ENCODE peak calls at places on chromosomes 5 and 9, in seven cellular contexts. One of them, this sample, is unnamed.

GRCh38 chr9:14057347-14058077 is 256.4 kb downstream of the NFIB start:
- DNase-seq in left lung: no peak
- DNase-seq in DND-41: no peak
- DNase-seq in fibroblast of lung: no peak
- DNase-seq in IMR-90: no peak
- DNase-seq in heart right ventricle: no peak
- DNase-seq in upper lobe of right lung: no peak
- DNase-seq in this sample: peak; percentile 27

GRCh38 chr5:137994556-137994955 is 38.3 kb downstream of the FAM13B start:
- DNase-seq in left lung: no peak
- DNase-seq in DND-41: no peak
- DNase-seq in fibroblast of lung: no peak
- DNase-seq in IMR-90: no peak
- DNase-seq in heart right ventricle: no peak
- DNase-seq in upper lobe of right lung: no peak
- DNase-seq in this sample: no peak

GRCh38 chr9:8221462-8221861 is 421.9 kb upstream of the DMAC1 start:
- DNase-seq in left lung: no peak
- DNase-seq in DND-41: no peak
- DNase-seq in fibroblast of lung: no peak
- DNase-seq in IMR-90: no peak
- DNase-seq in heart right ventricle: no peak
- DNase-seq in upper lobe of right lung: no peak
- DNase-seq in this sample: no peak

GRCh38 chr5:175734501-175734900 is 76.6 kb downstream of the HRH2 start:
- DNase-seq in left lung: no peak
- DNase-seq in DND-41: no peak
- DNase-seq in fibroblast of lung: no peak
- DNase-seq in IMR-90: no peak
- DNase-seq in heart right ventricle: no peak
- DNase-seq in upper lobe of right lung: no peak
- DNase-seq in this sample: no peak

GRCh38 chr5:97142521-97143254 is at the start of gene LIX1:
- DNase-seq in left lung: no peak
- DNase-seq in DND-41: peak; percentile 61
- DNase-seq in fibroblast of lung: peak; percentile 38
- DNase-seq in IMR-90: peak; percentile 36
- DNase-seq in heart right ventricle: peak; percentile 23
- DNase-seq in upper lobe of right lung: no peak
- DNase-seq in this sample: no peak

GRCh38 chr9:79955300-79955699 is 383.5 kb downstream of the TLE4 start:
- DNase-seq in left lung: no peak
- DNase-seq in DND-41: peak; percentile 14
- DNase-seq in fibroblast of lung: no peak
- DNase-seq in IMR-90: no peak
- DNase-seq in heart right ventricle: no peak
- DNase-seq in upper lobe of right lung: no peak
- DNase-seq in this sample: no peak

GRCh38 chr5:130520211-130520610 is 615.9 kb downstream of the CHSY3 start:
- DNase-seq in left lung: no peak
- DNase-seq in DND-41: no peak
- DNase-seq in fibroblast of lung: peak; percentile 69
- DNase-seq in IMR-90: no peak
- DNase-seq in heart right ventricle: no peak
- DNase-seq in upper lobe of right lung: no peak
- DNase-seq in this sample: no peak

GRCh38 chr9:69546265-69546664 is 125.9 kb downstream of the APBA1 start:
- DNase-seq in left lung: no peak
- DNase-seq in DND-41: no peak
- DNase-seq in fibroblast of lung: peak; percentile 23
- DNase-seq in IMR-90: peak; percentile 25
- DNase-seq in heart right ventricle: no peak
- DNase-seq in upper lobe of right lung: no peak
- DNase-seq in this sample: no peak

GRCh38 chr9:23322392-23322791 is 503.6 kb downstream of the ELAVL2 start:
- DNase-seq in left lung: no peak
- DNase-seq in DND-41: no peak
- DNase-seq in fibroblast of lung: no peak
- DNase-seq in IMR-90: peak; percentile 0
- DNase-seq in heart right ventricle: no peak
- DNase-seq in upper lobe of right lung: no peak
- DNase-seq in this sample: no peak

GRCh38 chr5:77143998-77144836 is 57.1 kb upstream of the ZBED3 start:
- DNase-seq in left lung: no peak
- DNase-seq in DND-41: peak; percentile 6
- DNase-seq in fibroblast of lung: peak; percentile 69
- DNase-seq in IMR-90: peak; percentile 79
- DNase-seq in heart right ventricle: peak; percentile 70
- DNase-seq in upper lobe of right lung: peak; percentile 79
- DNase-seq in this sample: peak; percentile 82

GRCh38 chr5:133794066-133794465 is 174.4 kb downstream of the C5orf15 start:
- DNase-seq in left lung: no peak
- DNase-seq in DND-41: no peak
- DNase-seq in fibroblast of lung: no peak
- DNase-seq in IMR-90: no peak
- DNase-seq in heart right ventricle: no peak
- DNase-seq in upper lobe of right lung: no peak
- DNase-seq in this sample: no peak

GRCh38 chr5:41240985-41241384 is 27.7 kb upstream of the C6 start:
- DNase-seq in left lung: peak; percentile 34
- DNase-seq in DND-41: no peak
- DNase-seq in fibroblast of lung: no peak
- DNase-seq in IMR-90: no peak
- DNase-seq in heart right ventricle: no peak
- DNase-seq in upper lobe of right lung: no peak
- DNase-seq in this sample: no peak

GRCh38 chr5:91486638-91487037 is 103.5 kb upstream of the ARRDC3 start:
- DNase-seq in left lung: no peak
- DNase-seq in DND-41: no peak
- DNase-seq in fibroblast of lung: peak; percentile 25
- DNase-seq in IMR-90: peak; percentile 23
- DNase-seq in heart right ventricle: no peak
- DNase-seq in upper lobe of right lung: no peak
- DNase-seq in this sample: no peak

GRCh38 chr5:124669956-124670671 is 76.3 kb downstream of the ZNF608 start:
- DNase-seq in left lung: no peak
- DNase-seq in DND-41: no peak
- DNase-seq in fibroblast of lung: peak; percentile 82
- DNase-seq in IMR-90: peak; percentile 79
- DNase-seq in heart right ventricle: no peak
- DNase-seq in upper lobe of right lung: no peak
- DNase-seq in this sample: no peak

GRCh38 chr5:73370620-73371583 is 77.7 kb downstream of the FOXD1 start:
- DNase-seq in left lung: no peak
- DNase-seq in DND-41: no peak
- DNase-seq in fibroblast of lung: peak; percentile 97
- DNase-seq in IMR-90: peak; percentile 98
- DNase-seq in heart right ventricle: no peak
- DNase-seq in upper lobe of right lung: no peak
- DNase-seq in this sample: no peak

GRCh38 chr5:55868846-55869245 is 17.7 kb downstream of the IL31RA start:
- DNase-seq in left lung: no peak
- DNase-seq in DND-41: no peak
- DNase-seq in fibroblast of lung: peak; percentile 99
- DNase-seq in IMR-90: peak; percentile 99
- DNase-seq in heart right ventricle: no peak
- DNase-seq in upper lobe of right lung: no peak
- DNase-seq in this sample: no peak

GRCh38 chr9:4748612-4749011 is 7.6 kb upstream of the AK3 start:
- DNase-seq in left lung: no peak
- DNase-seq in DND-41: no peak
- DNase-seq in fibroblast of lung: peak; percentile 26
- DNase-seq in IMR-90: peak; percentile 33
- DNase-seq in heart right ventricle: no peak
- DNase-seq in upper lobe of right lung: no peak
- DNase-seq in this sample: no peak

GRCh38 chr9:17251100-17251499 is 116.3 kb downstream of the CNTLN start:
- DNase-seq in left lung: no peak
- DNase-seq in DND-41: no peak
- DNase-seq in fibroblast of lung: peak; percentile 2
- DNase-seq in IMR-90: no peak
- DNase-seq in heart right ventricle: no peak
- DNase-seq in upper lobe of right lung: no peak
- DNase-seq in this sample: no peak

GRCh38 chr5:3709058-3709723 is 113.6 kb downstream of the IRX1 start:
- DNase-seq in left lung: no peak
- DNase-seq in DND-41: no peak
- DNase-seq in fibroblast of lung: no peak
- DNase-seq in IMR-90: no peak
- DNase-seq in heart right ventricle: no peak
- DNase-seq in upper lobe of right lung: no peak
- DNase-seq in this sample: no peak

GRCh38 chr9:138122201-138122600 is 244.6 kb downstream of the CACNA1B start:
- DNase-seq in left lung: peak; percentile 57
- DNase-seq in DND-41: no peak
- DNase-seq in fibroblast of lung: no peak
- DNase-seq in IMR-90: no peak
- DNase-seq in heart right ventricle: no peak
- DNase-seq in upper lobe of right lung: no peak
- DNase-seq in this sample: no peak

GRCh38 chr9:138120072-138120471 is 242.5 kb downstream of the CACNA1B start:
- DNase-seq in left lung: peak; percentile 65
- DNase-seq in DND-41: no peak
- DNase-seq in fibroblast of lung: no peak
- DNase-seq in IMR-90: no peak
- DNase-seq in heart right ventricle: no peak
- DNase-seq in upper lobe of right lung: no peak
- DNase-seq in this sample: no peak

GRCh38 chr9:138120511-138121437 is 243.2 kb downstream of the CACNA1B start:
- DNase-seq in left lung: peak; percentile 60
- DNase-seq in DND-41: no peak
- DNase-seq in fibroblast of lung: no peak
- DNase-seq in IMR-90: no peak
- DNase-seq in heart right ventricle: no peak
- DNase-seq in upper lobe of right lung: no peak
- DNase-seq in this sample: no peak

GRCh38 chr9:138122676-138123075 is 245.1 kb downstream of the CACNA1B start:
- DNase-seq in left lung: peak; percentile 29
- DNase-seq in DND-41: no peak
- DNase-seq in fibroblast of lung: no peak
- DNase-seq in IMR-90: no peak
- DNase-seq in heart right ventricle: no peak
- DNase-seq in upper lobe of right lung: no peak
- DNase-seq in this sample: no peak

GRCh38 chr9:138121438-138122050 is 244.0 kb downstream of the CACNA1B start:
- DNase-seq in left lung: peak; percentile 75
- DNase-seq in DND-41: no peak
- DNase-seq in fibroblast of lung: no peak
- DNase-seq in IMR-90: no peak
- DNase-seq in heart right ventricle: no peak
- DNase-seq in upper lobe of right lung: no peak
- DNase-seq in this sample: no peak
- H3K9me3 ChIP-seq in left lung: no peaks in the 10 kb centered on the region
- H3K9me3 ChIP-seq in DND-41: no peaks in the 10 kb centered on the region
- H3K9me3 ChIP-seq in fibroblast of lung: no peaks in the 10 kb centered on the region
- H3K9me3 ChIP-seq in IMR-90: peaks cover 54% of the 10 kb centered on the region
- H3K9me3 ChIP-seq in heart right ventricle: no peaks in the 10 kb centered on the region
- H3K9me3 ChIP-seq in upper lobe of right lung: no peaks in the 10 kb centered on the region
- H3K9me3 ChIP-seq in this sample: no peaks in the 10 kb centered on the region

GRCh38 chr5:147234825-147235635 is at the start of gene STK32A:
- DNase-seq in left lung: peak; percentile 91
- DNase-seq in DND-41: no peak
- DNase-seq in fibroblast of lung: peak; percentile 53
- DNase-seq in IMR-90: no peak
- DNase-seq in heart right ventricle: no peak
- DNase-seq in upper lobe of right lung: peak; percentile 92
- DNase-seq in this sample: peak; percentile 36

DNA sequence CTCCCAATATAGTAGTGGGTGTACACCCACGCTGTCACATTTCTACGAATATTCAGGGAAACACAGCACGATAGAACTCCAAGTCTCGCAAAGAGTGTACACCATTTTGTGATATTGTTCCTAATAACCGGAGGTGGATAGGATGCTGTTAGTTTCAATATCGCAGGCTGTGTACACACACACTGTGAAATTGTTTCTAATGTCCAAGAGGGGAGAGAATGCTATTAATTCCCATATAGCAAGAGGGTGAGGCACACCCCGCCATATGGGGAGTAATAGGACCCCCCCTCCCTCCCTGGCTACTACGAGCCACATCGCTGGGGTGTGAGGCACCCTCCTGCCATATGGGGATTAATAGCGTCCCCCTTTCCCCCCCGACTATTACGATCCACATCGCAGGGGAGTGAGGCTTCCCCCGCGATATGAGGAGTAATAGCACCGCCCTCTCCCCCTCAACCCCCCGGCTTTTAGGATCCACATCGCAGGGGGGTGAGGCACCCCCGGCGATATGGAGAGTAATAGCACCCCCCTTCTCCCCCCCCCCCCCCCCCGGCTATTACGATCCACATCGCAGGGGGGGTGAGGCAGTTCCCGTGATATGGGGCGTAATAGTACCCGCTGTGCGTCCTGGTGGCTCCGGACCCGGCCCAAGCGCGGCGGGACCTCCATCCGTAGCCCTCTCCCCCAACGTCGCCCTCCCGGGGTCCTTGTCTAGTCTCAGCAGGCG is 565 bp upstream of the STK32A start:
- DNase-seq in left lung: no peak
- DNase-seq in DND-41: no peak
- DNase-seq in fibroblast of lung: no peak
- DNase-seq in IMR-90: no peak
- DNase-seq in heart right ventricle: no peak
- DNase-seq in upper lobe of right lung: no peak
- DNase-seq in this sample: peak; percentile 18
- H3K4me3 ChIP-seq in left lung: peak overlapping the region; percentile 59
- H3K4me3 ChIP-seq in DND-41: no peak overlapping the region
- H3K4me3 ChIP-seq in fibroblast of lung: peak overlapping the region; percentile 39
- H3K4me3 ChIP-seq in IMR-90: peak overlapping the region; percentile 33
- H3K4me3 ChIP-seq in heart right ventricle: peak overlapping the region; percentile 62
- H3K4me3 ChIP-seq in upper lobe of right lung: peak overlapping the region; percentile 56
- H3K4me3 ChIP-seq in this sample: peak overlapping the region; percentile 60

DNA sequence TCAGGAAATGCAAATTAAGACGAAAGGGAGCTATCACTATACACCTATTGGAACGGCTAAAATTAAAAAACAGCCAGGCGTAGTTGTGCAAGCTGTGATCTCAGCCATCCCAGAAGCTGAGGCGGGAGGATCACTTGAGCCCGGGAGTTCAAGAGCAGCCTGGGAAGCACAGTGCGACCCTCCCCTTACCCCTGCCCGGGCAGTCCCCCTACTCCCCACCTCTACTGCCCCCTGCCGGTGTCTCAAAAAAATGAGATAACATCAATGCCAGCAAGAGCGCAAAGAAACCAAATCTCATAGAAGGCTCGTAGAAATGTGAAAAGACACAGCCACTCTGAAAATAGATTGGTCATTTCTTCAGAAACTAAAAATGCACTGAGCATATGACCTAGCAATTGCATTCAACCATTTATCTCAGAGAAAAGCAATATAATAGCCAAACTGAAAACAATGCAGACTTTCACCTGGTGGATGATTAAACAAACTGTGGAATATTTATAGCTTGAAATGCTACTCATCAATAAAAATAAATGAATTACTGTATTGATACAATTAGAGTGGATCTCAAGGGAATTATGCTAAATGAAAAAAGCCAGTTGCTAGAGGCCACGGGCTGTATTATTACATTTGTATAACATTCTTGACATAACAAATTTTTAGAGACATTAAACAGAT is 20.6 kb downstream of the OR2V2 start:
- DNase-seq in left lung: no peak
- DNase-seq in DND-41: peak; percentile 39
- DNase-seq in fibroblast of lung: no peak
- DNase-seq in IMR-90: no peak
- DNase-seq in heart right ventricle: no peak
- DNase-seq in upper lobe of right lung: no peak
- DNase-seq in this sample: no peak
- H3K27me3 ChIP-seq in left lung: peaks cover 100% of the 10 kb centered on the region
- H3K27me3 ChIP-seq in DND-41: peaks cover 4% of the 10 kb centered on the region
- H3K27me3 ChIP-seq in fibroblast of lung: no peaks in the 10 kb centered on the region
- H3K27me3 ChIP-seq in IMR-90: no peaks in the 10 kb centered on the region
- H3K27me3 ChIP-seq in heart right ventricle: peaks cover 96% of the 10 kb centered on the region
- H3K27me3 ChIP-seq in upper lobe of right lung: peaks cover 85% of the 10 kb centered on the region
- H3K27me3 ChIP-seq in this sample: peaks cover 62% of the 10 kb centered on the region

GRCh38 chr5:141384471-141385267 is 2.1 kb downstream of the PCDHGA7 start:
- DNase-seq in left lung: no peak
- DNase-seq in DND-41: no peak
- DNase-seq in fibroblast of lung: no peak
- DNase-seq in IMR-90: no peak
- DNase-seq in heart right ventricle: no peak
- DNase-seq in upper lobe of right lung: no peak
- DNase-seq in this sample: no peak
- H3K9me3 ChIP-seq in left lung: no peaks in the 10 kb centered on the region
- H3K9me3 ChIP-seq in DND-41: no peaks in the 10 kb centered on the region
- H3K9me3 ChIP-seq in fibroblast of lung: peaks cover 2% of the 10 kb centered on the region
- H3K9me3 ChIP-seq in IMR-90: peaks cover 43% of the 10 kb centered on the region
- H3K9me3 ChIP-seq in heart right ventricle: peaks cover 3% of the 10 kb centered on the region
- H3K9me3 ChIP-seq in upper lobe of right lung: peaks cover 24% of the 10 kb centered on the region
- H3K9me3 ChIP-seq in this sample: no peaks in the 10 kb centered on the region

This sample was measured in uterus.